ENCODE peak calls at places on chromosomes 4 and X, in six cellular contexts. X is sigmoid colon, N is upper lobe of left lung, J is fibroblast of lung, Y is body of pancreas, K is lower lobe of right lung. H is an unnamed sample. For H3K27me3 and H3K9me3, the result is how much of the 10 kb centered on the place peaks cover.

GRCh38 chrX:154002215-154002719 is 17.4 kb downstream of the IRAK1 start:
- DNase-seq in K (peak), Y (no peak), X (no peak), N (peak), J (peak), H (no peak)

GRCh38 chrX:125203379-125203736 is 116.3 kb upstream of the TEX13C start:
- DNase-seq in J (no peak), K (no peak), N (no peak), X (no peak), Y (no peak), H (no peak)

GRCh38 chrX:84187501-84188319 is at the start of gene RPS6KA6:
- DNase-seq in K (peak), J (peak), X (peak), Y (peak), N (peak), H (peak)

GRCh38 chr4:72449705-72450104 is 119.3 kb downstream of the ADAMTS3 start:
- DNase-seq in J (peak), K (no peak), N (no peak), X (no peak), Y (no peak), H (no peak)

GRCh38 chr4:59518005-59518823 is 1681.9 kb upstream of the ADGRL3 start:
- DNase-seq in J (no peak), K (peak), N (no peak), X (peak), Y (no peak), H (no peak)

GRCh38 chrX:34578237-34578636 is 78.8 kb downstream of the TMEM47 start:
- DNase-seq in J (peak), Y (no peak), X (no peak), K (no peak), N (no peak), H (no peak)

GRCh38 chr4:182062936-182063335 is 180.3 kb upstream of the TENM3 start:
- DNase-seq in J (peak), Y (no peak), X (no peak), K (no peak), N (no peak), H (no peak)

GRCh38 chrX:147920161-147920666 is 8.5 kb downstream of the FMR1 start:
- DNase-seq in J (peak), X (no peak), N (no peak), K (no peak), Y (no peak), H (no peak)

GRCh38 chr4:145976680-145977079 is 38.1 kb upstream of the ZNF827 start:
- DNase-seq in K (no peak), N (no peak), J (no peak), Y (no peak), X (no peak), H (no peak)

GRCh38 chr4:25953740-25954139 is 39.7 kb downstream of the SMIM20 start:
- DNase-seq in K (no peak), X (no peak), N (no peak), Y (no peak), J (peak), H (no peak)

GRCh38 chrX:145936769-145937168 is 119.1 kb downstream of the SLITRK2 start:
- DNase-seq in Y (no peak), N (no peak), X (no peak), J (no peak), K (no peak), H (no peak)

GRCh38 chr4:119118397-119118796 is 17.2 kb upstream of the MYOZ2 start:
- DNase-seq in X (no peak), K (no peak), J (peak), N (no peak), Y (no peak), H (no peak)

GRCh38 chrX:68504237-68504636 is 5.4 kb downstream of the YIPF6 start:
- DNase-seq in X (no peak), J (peak), N (no peak), K (no peak), Y (no peak), H (no peak)

GRCh38 chr4:52376107-52376704 is 282.9 kb downstream of the USP46 start:
- DNase-seq in Y (peak), K (no peak), X (no peak), J (peak), N (no peak), H (no peak)

GRCh38 chr4:30763337-30763736 is 43.2 kb downstream of the PCDH7 start:
- DNase-seq in N (no peak), X (no peak), Y (no peak), K (no peak), J (peak), H (no peak)

GRCh38 chrX:43655961-43656494 is at the start of gene MAOA:
- DNase-seq in J (no peak), Y (peak), K (peak), N (peak), X (peak), H (peak)

GRCh38 chr4:2806392-2807355 is 13.8 kb downstream of the SH3BP2 start:
- DNase-seq in N (peak), K (peak), X (peak), J (no peak), Y (peak), H (no peak)

GRCh38 chr4:17092990-17093880 is 194.8 kb upstream of the LDB2 start:
- DNase-seq in Y (no peak), K (no peak), X (no peak), N (no peak), J (no peak), H (no peak)

GRCh38 chrX:112851806-112852205 is 11.2 kb upstream of the AMOT start:
- DNase-seq in Y (no peak), K (no peak), J (peak), X (no peak), N (peak), H (no peak)

GRCh38 chrX:43540318-43540717 is 115.8 kb upstream of the MAOA start:
- DNase-seq in X (no peak), N (no peak), K (no peak), Y (no peak), J (no peak), H (no peak)

GRCh38 chr4:76430519-76431388 is 4.3 kb upstream of the SHROOM3 start:
- DNase-seq in X (no peak), N (no peak), Y (no peak), K (no peak), J (peak), H (no peak)

GRCh38 chr4:125741825-125742452 is 427.2 kb downstream of the FAT4 start:
- DNase-seq in X (no peak), K (no peak), Y (no peak), N (no peak), J (peak), H (no peak)

GRCh38 chr4:21656832-21657231 is 291.7 kb downstream of the KCNIP4 start:
- DNase-seq in X (no peak), J (peak), N (no peak), Y (no peak), K (no peak), H (no peak)

GRCh38 chr4:47639531-47639930 is 154.5 kb downstream of the ATP10D start:
- DNase-seq in X (no peak), J (peak), K (no peak), N (no peak), Y (no peak), H (no peak)

GRCh38 chrX:134865730-134866129 is 125.1 kb upstream of the SMIM10 start:
- DNase-seq in J (no peak), X (no peak), Y (no peak), N (no peak), K (no peak), H (no peak)

GRCh38 chr4:62193726-62194125 is 993.6 kb downstream of the ADGRL3 start:
- DNase-seq in N (no peak), J (peak), Y (no peak), X (no peak), K (no peak), H (no peak)

GRCh38 chr4:12729384-12729783 is 754.8 kb downstream of the RAB28 start:
- DNase-seq in K (no peak), Y (no peak), N (no peak), X (no peak), J (peak), H (no peak)

GRCh38 chr4:39342731-39343130 is 23.4 kb downstream of the RFC1 start:
- DNase-seq in J (no peak), K (no peak), N (no peak), Y (no peak), X (no peak), H (no peak)

GRCh38 chrX:85052636-85053343 is 49.1 kb downstream of the APOOL start:
- DNase-seq in Y (no peak), J (peak), N (no peak), K (no peak), X (no peak), H (no peak)

GRCh38 chr4:2598661-2599654 is 62.5 kb downstream of the FAM193A start:
- DNase-seq in Y (no peak), K (no peak), J (no peak), X (no peak), N (peak), H (no peak)

DNA sequence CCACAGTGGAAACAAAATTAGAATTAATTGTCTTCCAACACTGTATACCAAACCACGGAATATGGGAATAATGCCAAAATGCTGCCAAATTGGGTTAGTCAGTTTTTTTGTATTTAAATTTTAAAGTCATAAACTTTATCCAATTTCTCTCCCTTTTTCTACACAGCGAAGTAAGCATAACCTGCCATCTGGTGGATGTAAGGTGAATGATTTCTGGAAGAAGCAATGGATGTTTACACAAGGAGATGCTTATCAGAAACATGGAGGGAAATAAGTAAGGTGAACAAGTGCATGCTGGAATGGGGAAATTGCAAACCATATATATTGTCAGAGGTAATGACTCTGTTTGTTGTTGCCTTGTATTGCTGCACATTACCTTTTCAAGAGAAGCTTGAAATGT is 691.9 kb downstream of the TECRL start:
- DNase-seq in X (no peak), N (no peak), Y (no peak), K (no peak), J (no peak), H (no peak)
- TF ChIP-seq CTCF in X (no peak), N (no peak), Y (no peak), K (no peak), J (no peak), H (no peak)

GRCh38 chr4:6386091-6386490 is 86.3 kb downstream of the PPP2R2C start:
- DNase-seq in X (no peak), Y (no peak), J (no peak), N (no peak), K (no peak), H (no peak)
- H3K27me3 ChIP-seq in X (under half), Y (under half), J (under half), N (under half), K (under half), H (under half)

DNA sequence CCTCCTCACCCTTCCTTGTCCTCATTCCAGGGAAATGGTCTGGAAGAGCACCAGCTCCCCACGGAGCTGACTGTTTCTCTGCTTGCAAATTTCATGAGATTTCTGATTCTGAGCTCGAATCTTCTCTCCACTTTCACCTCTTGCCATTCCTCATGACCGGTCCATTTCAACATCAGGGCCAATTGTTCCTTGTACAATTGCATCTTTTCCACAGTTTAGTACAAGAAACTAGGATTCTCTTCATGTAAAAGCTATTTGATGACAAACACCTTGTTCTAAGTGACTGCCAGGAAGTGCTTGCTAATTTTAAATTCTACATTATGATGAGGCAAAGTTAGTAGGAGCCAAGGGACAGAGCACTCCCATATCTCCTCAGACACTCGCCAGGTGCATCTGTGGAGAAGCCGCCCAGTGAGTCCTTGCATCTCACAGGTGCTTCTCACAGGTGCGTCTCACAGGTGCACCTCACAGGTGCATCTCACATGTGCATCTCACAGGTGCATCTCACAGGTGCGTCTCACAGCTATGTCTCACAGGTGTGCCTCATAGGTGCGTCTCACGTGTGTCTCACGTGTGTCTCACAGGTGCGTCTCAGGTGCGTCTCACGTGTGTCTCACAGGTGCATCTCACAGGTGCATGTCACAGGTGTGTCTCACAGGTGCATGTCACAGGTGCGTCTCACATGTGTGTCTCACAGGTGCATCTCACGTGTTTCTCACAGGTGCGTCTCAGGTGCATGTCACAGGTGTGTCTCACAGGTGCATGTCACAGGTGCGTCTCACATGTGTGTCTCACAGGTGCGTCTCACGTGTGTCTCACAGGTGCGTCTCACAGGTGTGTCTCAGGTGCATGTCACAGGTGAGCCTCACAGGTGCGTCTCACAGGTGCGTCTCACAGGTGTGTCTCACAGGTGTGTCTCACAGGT is 3.0 kb upstream of the PDE6B start:
- DNase-seq in J (no peak), Y (no peak), X (no peak), N (peak), K (no peak), H (peak)
- H3K9me3 ChIP-seq in J (under half), Y (under half), X (under half), N (under half), K (under half), H (under half)

GRCh38 chr4:106333186-106333585 is 16.8 kb downstream of the AIMP1 start:
- DNase-seq in J (no peak), Y (no peak), N (no peak), K (no peak), X (no peak), H (no peak)

GRCh38 chr4:106334732-106335131 is 18.4 kb downstream of the AIMP1 start:
- DNase-seq in J (peak), Y (no peak), X (no peak), K (no peak), N (no peak), H (no peak)

GRCh38 chr4:106325800-106326199 is 9.4 kb downstream of the AIMP1 start:
- DNase-seq in X (no peak), K (no peak), N (no peak), J (peak), Y (no peak), H (no peak)

DNA sequence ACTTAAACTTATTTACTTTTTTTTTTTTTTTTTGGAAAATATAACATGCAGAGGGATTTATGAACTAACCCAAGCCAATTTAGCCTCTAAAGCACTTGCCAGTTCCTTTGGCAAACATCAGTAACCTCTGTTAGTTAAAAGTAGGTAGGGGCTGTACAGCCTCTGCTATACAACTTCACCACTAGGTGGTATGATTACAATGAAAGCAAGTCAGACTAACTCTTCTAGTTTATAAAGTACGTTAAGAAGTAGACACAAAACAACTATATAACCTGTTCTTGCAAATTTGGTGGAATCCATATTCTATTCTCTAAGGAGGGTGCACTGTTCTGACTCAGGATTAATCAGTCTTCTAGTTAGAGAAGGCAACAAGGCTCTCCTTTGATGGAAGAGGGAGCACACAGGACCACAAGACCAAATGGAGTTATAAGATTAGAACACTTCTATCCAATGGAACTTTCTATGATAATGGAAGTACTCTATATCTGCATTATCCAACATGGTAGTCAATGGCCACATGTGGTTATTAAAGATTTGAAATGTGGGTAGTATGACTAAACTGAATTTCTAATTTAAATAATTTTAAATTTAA is 12.8 kb downstream of the AIMP1 start:
- DNase-seq in N (no peak), X (no peak), Y (no peak), K (no peak), J (peak), H (no peak)
- TF ChIP-seq CTCF in N (peak), X (no peak), Y (peak), K (peak), J (peak), H (peak)

DNA sequence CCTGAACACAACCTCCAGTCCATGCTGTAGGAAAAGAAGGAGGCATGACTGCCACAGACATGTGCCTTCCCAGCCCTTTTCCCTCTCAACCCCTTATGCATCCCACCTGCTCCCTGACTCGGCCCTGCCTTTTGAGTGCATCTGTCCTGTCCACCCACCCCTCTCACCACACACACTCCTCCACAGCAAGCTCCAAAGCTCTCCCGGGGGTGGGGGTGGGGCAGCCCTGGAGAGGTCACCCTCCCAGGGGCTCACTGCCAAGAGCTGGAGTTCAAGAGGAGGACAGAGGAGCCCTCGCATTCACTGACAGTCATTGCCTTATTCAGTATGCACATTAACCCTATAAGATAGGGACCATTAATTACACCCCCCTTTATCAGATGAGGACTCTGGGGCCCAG is 46.6 kb upstream of the MAMLD1 start:
- DNase-seq in N (no peak), K (no peak), Y (no peak), J (no peak), X (no peak), H (no peak)
- H3K27me3 ChIP-seq in N (under half), K (under half), Y (under half), J (under half), X (under half), H (under half)